ENCODE peak calls at places on chromosomes 7 and 10, in seven cellular contexts. F is GM12891; H is mammary epithelial cell; A is choroid plexus epithelial cell; T is hypothalamus; U is fibroblast of mammary gland; E is effector memory CD4-positive, alpha-beta T cell. W is an unnamed sample.

GRCh38 chr7:99397632-99397983 is 10.8 kb downstream of the PDAP1 start:
- DNase-seq in A (no peak), U (no peak), F (no peak), E (no peak), H (no peak), T (no peak), W (no peak)

GRCh38 chr10:88131561-88132139 is 268.2 kb downstream of the PTEN start:
- DNase-seq in A (no peak), E (no peak), H (peak), T (no peak), F (no peak), U (peak), W (no peak)

GRCh38 chr7:150900675-150901074 is 48.4 kb downstream of the AOC1 start:
- DNase-seq in H (no peak), E (no peak), U (no peak), T (no peak), F (no peak), A (no peak), W (no peak)

GRCh38 chr7:4993471-4993870 is 34.5 kb upstream of the MMD2 start:
- DNase-seq in H (no peak), A (no peak), F (no peak), U (no peak), E (no peak), T (no peak), W (no peak)

GRCh38 chr10:75404023-75404334 is 2.4 kb upstream of the ZNF503 start:
- DNase-seq in T (no peak), U (no peak), A (no peak), F (no peak), H (no peak), E (no peak), W (no peak)

GRCh38 chr7:711967-712600 is 14.4 kb upstream of the DNAAF5 start:
- DNase-seq in H (no peak), U (no peak), T (no peak), F (peak), A (no peak), E (no peak), W (no peak)

GRCh38 chr10:16518822-16519221 is 2.9 kb downstream of the C1QL3 start:
- DNase-seq in F (no peak), U (peak), T (no peak), H (no peak), A (peak), E (no peak), W (no peak)

GRCh38 chr10:63261496-63261895 is 128.4 kb downstream of the NRBF2 start:
- DNase-seq in T (no peak), E (no peak), U (peak), H (no peak), F (no peak), A (no peak), W (no peak)